ENCODE peak calls at places on chromosomes 6 and 20, in seven cellular contexts. One of them, this sample, is unnamed.

GRCh38 chr6:2021713-2022125 is 223.7 kb downstream of the GMDS start:
- DNase-seq in H9: no peak
- DNase-seq in lung: peak
- DNase-seq in choroid plexus epithelial cell: peak
- DNase-seq in CD8-positive, alpha-beta T cell: no peak
- DNase-seq in uterus: peak
- DNase-seq in HL-60: no peak
- DNase-seq in this sample: no peak

GRCh38 chr6:43887906-43888683 is 118.1 kb downstream of the VEGFA start:
- DNase-seq in lung: no peak
- DNase-seq in HL-60: no peak
- DNase-seq in CD8-positive, alpha-beta T cell: no peak
- DNase-seq in uterus: no peak
- DNase-seq in H9: no peak
- DNase-seq in choroid plexus epithelial cell: no peak
- DNase-seq in this sample: no peak

GRCh38 chr6:49813248-49813647 is 26.2 kb upstream of the PGK2 start:
- DNase-seq in uterus: no peak
- DNase-seq in HL-60: no peak
- DNase-seq in choroid plexus epithelial cell: no peak
- DNase-seq in lung: no peak
- DNase-seq in H9: no peak
- DNase-seq in CD8-positive, alpha-beta T cell: no peak
- DNase-seq in this sample: no peak

GRCh38 chr6:151056230-151056907 is 183.4 kb upstream of the AKAP12 start:
- DNase-seq in uterus: peak
- DNase-seq in HL-60: no peak
- DNase-seq in choroid plexus epithelial cell: no peak
- DNase-seq in CD8-positive, alpha-beta T cell: no peak
- DNase-seq in H9: no peak
- DNase-seq in lung: no peak
- DNase-seq in this sample: no peak

GRCh38 chr20:61271273-61272221 is 19.5 kb downstream of the CDH4 start:
- DNase-seq in H9: no peak
- DNase-seq in HL-60: no peak
- DNase-seq in choroid plexus epithelial cell: peak
- DNase-seq in uterus: no peak
- DNase-seq in lung: no peak
- DNase-seq in CD8-positive, alpha-beta T cell: no peak
- DNase-seq in this sample: no peak

GRCh38 chr20:39146394-39146793 is 184.2 kb downstream of the DHX35 start:
- DNase-seq in CD8-positive, alpha-beta T cell: no peak
- DNase-seq in lung: no peak
- DNase-seq in H9: peak
- DNase-seq in uterus: no peak
- DNase-seq in HL-60: no peak
- DNase-seq in choroid plexus epithelial cell: no peak
- DNase-seq in this sample: no peak

GRCh38 chr20:48809672-48810071 is 18.1 kb downstream of the PREX1 start:
- DNase-seq in choroid plexus epithelial cell: no peak
- DNase-seq in lung: no peak
- DNase-seq in uterus: no peak
- DNase-seq in HL-60: no peak
- DNase-seq in CD8-positive, alpha-beta T cell: no peak
- DNase-seq in H9: no peak
- DNase-seq in this sample: no peak

GRCh38 chr6:42679358-42679757 is 43.0 kb downstream of the PRPH2 start:
- DNase-seq in HL-60: no peak
- DNase-seq in choroid plexus epithelial cell: no peak
- DNase-seq in CD8-positive, alpha-beta T cell: no peak
- DNase-seq in lung: no peak
- DNase-seq in uterus: no peak
- DNase-seq in H9: no peak
- DNase-seq in this sample: no peak

GRCh38 chr6:66558189-66558588 is 851.2 kb upstream of the EYS start:
- DNase-seq in choroid plexus epithelial cell: peak
- DNase-seq in H9: peak
- DNase-seq in uterus: no peak
- DNase-seq in CD8-positive, alpha-beta T cell: no peak
- DNase-seq in HL-60: no peak
- DNase-seq in lung: no peak
- DNase-seq in this sample: no peak

GRCh38 chr20:10922941-10923340 is 249.1 kb upstream of the JAG1 start:
- DNase-seq in choroid plexus epithelial cell: peak
- DNase-seq in uterus: no peak
- DNase-seq in HL-60: no peak
- DNase-seq in CD8-positive, alpha-beta T cell: no peak
- DNase-seq in lung: no peak
- DNase-seq in H9: no peak
- DNase-seq in this sample: no peak

GRCh38 chr6:26607434-26608230 is 10.9 kb downstream of the ABT1 start:
- DNase-seq in choroid plexus epithelial cell: peak
- DNase-seq in H9: peak
- DNase-seq in uterus: no peak
- DNase-seq in HL-60: no peak
- DNase-seq in CD8-positive, alpha-beta T cell: no peak
- DNase-seq in lung: peak
- DNase-seq in this sample: peak

GRCh38 chr6:166040292-166040691 is 127.4 kb downstream of the TBXT start:
- DNase-seq in CD8-positive, alpha-beta T cell: no peak
- DNase-seq in uterus: no peak
- DNase-seq in HL-60: no peak
- DNase-seq in H9: no peak
- DNase-seq in choroid plexus epithelial cell: no peak
- DNase-seq in lung: no peak
- DNase-seq in this sample: no peak

GRCh38 chr20:63015147-63015664 is 8.4 kb upstream of the BHLHE23 start:
- DNase-seq in choroid plexus epithelial cell: no peak
- DNase-seq in lung: no peak
- DNase-seq in HL-60: no peak
- DNase-seq in CD8-positive, alpha-beta T cell: no peak
- DNase-seq in uterus: no peak
- DNase-seq in H9: no peak
- DNase-seq in this sample: no peak

GRCh38 chr20:47672886-47673670 is 112.2 kb downstream of the SULF2 start:
- DNase-seq in uterus: no peak
- DNase-seq in HL-60: no peak
- DNase-seq in choroid plexus epithelial cell: no peak
- DNase-seq in lung: no peak
- DNase-seq in CD8-positive, alpha-beta T cell: no peak
- DNase-seq in H9: no peak
- DNase-seq in this sample: no peak

GRCh38 chr6:3425574-3425973 is 31.3 kb downstream of the SLC22A23 start:
- DNase-seq in lung: no peak
- DNase-seq in H9: no peak
- DNase-seq in CD8-positive, alpha-beta T cell: no peak
- DNase-seq in HL-60: no peak
- DNase-seq in uterus: no peak
- DNase-seq in choroid plexus epithelial cell: no peak
- DNase-seq in this sample: no peak

GRCh38 chr6:43830775-43831174 is 60.8 kb downstream of the VEGFA start:
- DNase-seq in CD8-positive, alpha-beta T cell: no peak
- DNase-seq in lung: no peak
- DNase-seq in choroid plexus epithelial cell: no peak
- DNase-seq in uterus: no peak
- DNase-seq in HL-60: no peak
- DNase-seq in H9: no peak
- DNase-seq in this sample: no peak

GRCh38 chr20:44646023-44646640 is 5.4 kb downstream of the ADA start:
- DNase-seq in uterus: no peak
- DNase-seq in CD8-positive, alpha-beta T cell: peak
- DNase-seq in HL-60: peak
- DNase-seq in choroid plexus epithelial cell: peak
- DNase-seq in H9: peak
- DNase-seq in lung: no peak
- DNase-seq in this sample: no peak

GRCh38 chr6:155085582-155086253 is 90.6 kb downstream of the TIAM2 start:
- DNase-seq in uterus: no peak
- DNase-seq in lung: no peak
- DNase-seq in H9: no peak
- DNase-seq in CD8-positive, alpha-beta T cell: no peak
- DNase-seq in HL-60: no peak
- DNase-seq in choroid plexus epithelial cell: no peak
- DNase-seq in this sample: no peak

GRCh38 chr6:97669191-97669651 is 386.2 kb upstream of the MMS22L start:
- DNase-seq in HL-60: no peak
- DNase-seq in H9: peak
- DNase-seq in lung: no peak
- DNase-seq in uterus: no peak
- DNase-seq in choroid plexus epithelial cell: peak
- DNase-seq in CD8-positive, alpha-beta T cell: no peak
- DNase-seq in this sample: no peak

DNA sequence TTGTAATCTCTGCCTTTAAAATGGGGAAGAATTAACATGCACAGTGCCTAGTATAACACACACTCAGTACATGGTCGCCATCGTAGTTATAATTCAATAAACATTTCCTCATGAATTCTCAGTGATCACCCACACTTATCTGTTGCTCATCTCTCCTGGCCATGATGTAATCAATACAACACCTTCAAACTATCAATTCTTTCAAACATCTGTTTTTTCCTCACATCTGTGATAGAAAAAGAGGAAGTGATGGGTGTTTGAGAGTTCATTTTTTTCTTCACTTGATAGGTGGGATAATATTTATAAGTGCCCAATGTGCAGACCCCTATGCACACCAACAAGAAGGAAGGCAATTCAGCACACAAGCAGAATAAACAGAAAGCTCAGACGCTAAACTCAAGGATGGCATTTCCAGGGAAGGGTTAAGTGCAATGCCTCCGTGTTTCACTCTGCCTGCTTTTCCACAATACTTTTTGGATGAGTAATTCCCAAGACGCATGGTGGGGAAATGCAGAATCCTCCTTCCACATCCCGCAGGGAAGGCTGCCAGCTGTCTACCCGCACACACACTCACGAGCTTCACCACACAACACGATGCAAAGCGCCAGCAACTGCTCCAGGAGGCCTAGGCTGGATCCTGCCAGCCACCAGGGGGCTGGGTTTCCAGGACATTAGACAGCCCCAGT is 100.3 kb downstream of the GMPR start:
- DNase-seq in lung: peak
- DNase-seq in uterus: peak
- DNase-seq in H9: no peak
- DNase-seq in choroid plexus epithelial cell: peak
- DNase-seq in CD8-positive, alpha-beta T cell: no peak
- DNase-seq in HL-60: no peak
- DNase-seq in this sample: peak
- TF ChIP-seq CTCF in lung: no peak
- TF ChIP-seq CTCF in uterus: peak
- TF ChIP-seq CTCF in H9: peak
- TF ChIP-seq CTCF in choroid plexus epithelial cell: peak
- TF ChIP-seq CTCF in CD8-positive, alpha-beta T cell: no peak
- TF ChIP-seq CTCF in HL-60: no peak
- TF ChIP-seq CTCF in this sample: no peak

GRCh38 chr20:51767867-51768758 is at the start of gene ATP9A:
- DNase-seq in CD8-positive, alpha-beta T cell: no peak
- DNase-seq in H9: no peak
- DNase-seq in lung: peak
- DNase-seq in HL-60: no peak
- DNase-seq in uterus: peak
- DNase-seq in choroid plexus epithelial cell: peak
- DNase-seq in this sample: peak
- TF ChIP-seq CTCF in CD8-positive, alpha-beta T cell: no peak
- TF ChIP-seq CTCF in H9: no peak
- TF ChIP-seq CTCF in lung: no peak
- TF ChIP-seq CTCF in HL-60: no peak
- TF ChIP-seq CTCF in uterus: no peak
- TF ChIP-seq CTCF in choroid plexus epithelial cell: no peak
- TF ChIP-seq CTCF in this sample: peak

DNA sequence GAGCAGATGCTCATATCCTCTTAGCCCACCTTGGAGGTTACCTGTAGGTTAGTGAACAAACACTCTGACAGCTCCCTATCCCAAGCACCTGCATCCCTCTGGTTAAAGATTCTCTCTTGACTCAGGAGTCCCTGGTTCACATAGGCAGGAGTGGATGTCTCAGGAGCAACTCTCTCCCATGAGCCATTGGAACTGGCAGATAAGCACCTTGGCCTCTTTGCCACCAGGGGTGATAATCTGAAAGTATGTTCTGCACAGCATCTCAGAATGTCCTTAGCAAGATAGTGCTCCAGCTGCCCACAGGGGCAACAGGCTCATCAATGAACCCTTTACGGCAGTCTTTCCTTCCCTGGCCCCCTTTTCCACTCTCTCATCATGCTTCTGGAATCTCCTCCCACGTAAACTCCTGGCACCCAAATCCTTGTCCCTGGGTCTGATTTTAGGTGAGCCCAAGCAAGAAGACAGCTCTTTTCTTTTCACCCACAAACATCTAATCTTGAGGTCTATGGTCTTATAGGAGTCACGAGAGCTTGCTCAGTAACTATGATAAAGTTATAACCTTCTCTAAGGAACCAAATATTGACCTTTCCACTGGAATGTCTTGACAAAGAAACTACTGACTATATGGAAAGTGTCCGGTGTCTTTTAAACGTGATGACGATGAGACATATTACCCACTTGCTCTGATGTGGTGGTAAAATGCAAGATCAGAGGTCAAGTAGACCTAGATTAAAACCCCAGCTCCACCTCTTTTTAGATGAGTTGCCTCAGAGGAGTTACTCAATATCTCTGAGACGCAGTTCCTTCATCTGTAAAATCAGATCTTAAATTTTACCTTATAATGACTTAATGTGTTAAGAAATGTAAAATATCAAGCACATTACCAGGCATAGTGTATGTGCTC is 39.8 kb upstream of the ISM1 start:
- DNase-seq in lung: no peak
- DNase-seq in choroid plexus epithelial cell: no peak
- DNase-seq in CD8-positive, alpha-beta T cell: no peak
- DNase-seq in HL-60: no peak
- DNase-seq in uterus: no peak
- DNase-seq in H9: no peak
- DNase-seq in this sample: no peak
- TF ChIP-seq CTCF in lung: no peak
- TF ChIP-seq CTCF in choroid plexus epithelial cell: no peak
- TF ChIP-seq CTCF in CD8-positive, alpha-beta T cell: no peak
- TF ChIP-seq CTCF in HL-60: no peak
- TF ChIP-seq CTCF in uterus: no peak
- TF ChIP-seq CTCF in H9: no peak
- TF ChIP-seq CTCF in this sample: no peak

DNA sequence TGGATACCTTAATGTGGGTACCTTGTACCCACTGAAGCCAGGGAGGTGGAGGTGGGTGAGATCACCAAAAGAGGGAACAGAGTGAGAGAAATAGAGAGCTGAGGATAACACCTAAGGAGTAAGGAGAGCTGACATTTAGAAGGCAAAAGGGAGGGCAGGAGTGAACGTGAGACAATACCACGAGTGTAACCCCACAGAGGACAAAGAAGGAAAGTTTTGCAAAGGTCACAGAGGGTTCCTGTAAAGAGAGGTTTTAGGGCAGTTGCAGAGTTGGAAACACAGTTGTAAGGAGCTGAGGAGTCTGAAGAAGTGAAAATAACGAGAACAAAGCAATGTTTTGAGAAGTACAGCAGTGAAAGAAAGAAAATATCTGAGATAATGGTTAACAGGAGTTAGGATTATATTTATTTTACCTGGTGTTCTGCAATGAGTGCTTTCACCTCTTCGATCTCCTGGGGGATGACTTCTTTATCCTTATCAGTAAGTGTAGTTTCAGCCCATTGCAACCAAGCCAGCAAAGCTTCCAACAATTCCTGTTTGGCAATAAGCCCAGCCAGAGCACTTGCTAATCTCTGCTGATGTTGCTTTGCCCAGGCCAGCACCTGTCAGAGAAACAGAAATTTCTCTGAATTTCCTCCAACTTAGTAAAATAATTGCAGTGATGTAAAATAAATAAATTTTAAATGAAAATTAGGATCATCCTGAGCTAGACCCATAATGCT is 166.8 kb downstream of the DST start:
- DNase-seq in lung: no peak
- DNase-seq in CD8-positive, alpha-beta T cell: no peak
- DNase-seq in choroid plexus epithelial cell: peak
- DNase-seq in H9: no peak
- DNase-seq in HL-60: no peak
- DNase-seq in uterus: peak
- DNase-seq in this sample: no peak
- TF ChIP-seq CTCF in lung: no peak
- TF ChIP-seq CTCF in CD8-positive, alpha-beta T cell: no peak
- TF ChIP-seq CTCF in choroid plexus epithelial cell: no peak
- TF ChIP-seq CTCF in H9: no peak
- TF ChIP-seq CTCF in HL-60: no peak
- TF ChIP-seq CTCF in uterus: no peak
- TF ChIP-seq CTCF in this sample: no peak

This sample was measured in endothelial cell.